ENCODE peak calls at places on chromosome 13, in eight cellular contexts. O is A549, Q is ovary, V is right lobe of liver, A is breast epithelium, K is GM12891, Y is tibial nerve, B is uterus. E is an unnamed sample.

GRCh38 chr13:59728896-59729545 is 434.7 kb downstream of the DIAPH3 start:
- DNase-seq in Q (no peak), K (no peak), B (no peak), V (no peak), Y (no peak), O (no peak), A (no peak), E (no peak)

GRCh38 chr13:24016046-24016445 is 118.7 kb upstream of the C1QTNF9B start:
- DNase-seq in A (no peak), Y (no peak), V (no peak), Q (no peak), K (no peak), B (no peak), O (no peak), E (no peak)

GRCh38 chr13:51562011-51562671 is 22.1 kb upstream of the WDFY2 start:
- DNase-seq in Y (no peak), V (no peak), O (no peak), Q (no peak), B (no peak), K (no peak), A (no peak), E (no peak)

GRCh38 chr13:69291292-69291906 is 816.2 kb upstream of the ATXN8OS start:
- DNase-seq in A (no peak), B (no peak), O (no peak), V (no peak), Q (no peak), K (no peak), Y (no peak), E (no peak)

GRCh38 chr13:71274923-71275593 is 591.9 kb downstream of the DACH1 start:
- DNase-seq in A (no peak), K (no peak), Q (no peak), Y (no peak), O (no peak), V (no peak), B (no peak), E (no peak)

GRCh38 chr13:28531956-28532225 is 37.0 kb upstream of the FLT1 start:
- DNase-seq in Y (no peak), K (no peak), Q (no peak), O (no peak), A (no peak), V (no peak), B (no peak), E (no peak)

GRCh38 chr13:49938921-49939320 is 2.8 kb upstream of the SPRYD7 start:
- DNase-seq in Y (no peak), A (no peak), V (peak; percentile 88), Q (peak; percentile 50), B (no peak), K (no peak), O (no peak), E (no peak)

GRCh38 chr13:77026255-77026782 is 640 bp downstream of the FBXL3 start:
- DNase-seq in K (peak; percentile 39), Q (peak; percentile 80), V (peak; percentile 90), B (peak; percentile 80), A (peak; percentile 85), O (peak; percentile 66), Y (peak; percentile 72), E (peak; percentile 21)

GRCh38 chr13:101157261-101157660 is 259.0 kb downstream of the NALCN start:
- DNase-seq in Q (no peak), B (no peak), O (no peak), V (no peak), A (no peak), K (no peak), Y (no peak), E (no peak)

GRCh38 chr13:110985570-110985969 is 70.7 kb upstream of the ANKRD10 start:
- DNase-seq in Q (no peak), B (no peak), O (no peak), V (no peak), Y (no peak), A (no peak), K (no peak), E (no peak)

GRCh38 chr13:26017196-26017921 is 34.5 kb downstream of the SHISA2 start:
- DNase-seq in V (no peak), Q (no peak), B (no peak), A (no peak), O (no peak), K (no peak), Y (no peak), E (no peak)

GRCh38 chr13:101590479-101590878 is 138.0 kb downstream of the ITGBL1 start:
- DNase-seq in B (no peak), A (no peak), K (no peak), V (no peak), O (no peak), Q (no peak), Y (no peak), E (no peak)

GRCh38 chr13:30968734-30969335 is 36.4 kb downstream of the TEX26 start:
- DNase-seq in K (no peak), A (no peak), B (no peak), O (no peak), V (no peak), Y (no peak), Q (no peak), E (no peak)

GRCh38 chr13:111158136-111158805 is 43.2 kb downstream of the ARHGEF7 start:
- DNase-seq in K (no peak), Y (no peak), V (no peak), B (no peak), Q (no peak), A (no peak), O (no peak), E (no peak)

GRCh38 chr13:99464441-99464949 is 36.8 kb upstream of the TM9SF2 start:
- DNase-seq in A (no peak), V (no peak), Q (no peak), O (no peak), Y (no peak), K (no peak), B (no peak), E (no peak)

GRCh38 chr13:61123533-61124269 is 291.9 kb downstream of the PCDH20 start:
- DNase-seq in Y (no peak), B (no peak), A (no peak), Q (no peak), V (no peak), K (no peak), O (no peak), E (no peak)

GRCh38 chr13:102561933-102562332 is 34.9 kb upstream of the TPP2 start:
- DNase-seq in V (no peak), Q (no peak), O (no peak), Y (no peak), B (no peak), A (no peak), K (no peak), E (no peak)

DNA sequence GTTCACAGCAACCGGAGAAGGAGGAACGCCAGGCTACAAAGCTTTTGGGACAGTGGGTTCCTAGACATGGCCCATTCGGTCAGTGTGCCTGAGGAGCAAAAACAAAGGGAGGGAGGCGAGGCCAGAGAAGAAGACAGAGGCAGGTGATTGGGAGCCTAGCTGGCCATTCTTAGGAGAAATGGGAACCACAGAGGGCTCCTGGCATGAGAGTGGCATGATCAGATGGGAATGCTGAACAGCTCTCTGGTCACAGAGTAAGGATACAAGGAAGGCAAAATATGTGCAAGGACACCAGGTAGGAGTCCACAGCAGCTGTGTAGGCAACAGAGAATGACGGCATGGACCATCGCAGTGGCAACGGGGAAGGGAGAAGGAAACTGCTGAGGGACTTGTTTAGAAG is 82.4 kb downstream of the EFNB2 start:
- DNase-seq in A (no peak), B (no peak), V (no peak), Y (no peak), Q (no peak), O (no peak), K (no peak), E (no peak)
- TF ChIP-seq POLR2A in A (no peak), B (no peak), V (no peak), Y (no peak), Q (no peak), O (no peak), K (no peak), E (no peak)

GRCh38 chr13:113449693-113450347 is 3.5 kb downstream of the ADPRHL1 start:
- DNase-seq in K (no peak), B (no peak), O (no peak), Q (no peak), V (no peak), Y (no peak), A (peak; percentile 38), E (no peak)

GRCh38 chr13:113452942-113453901 is at the start of gene ADPRHL1:
- DNase-seq in B (no peak), O (no peak), Y (no peak), K (no peak), A (peak; percentile 43), V (peak; percentile 34), Q (no peak), E (no peak)

GRCh38 chr13:113448885-113449692 is 4.2 kb downstream of the ADPRHL1 start:
- DNase-seq in V (no peak), A (peak; percentile 71), Q (peak; percentile 82), B (peak; percentile 64), K (peak; percentile 49), O (peak; percentile 96), Y (no peak), E (peak; percentile 96)

GRCh38 chr13:113453962-113454361 is 674 bp upstream of the ADPRHL1 start:
- DNase-seq in V (peak; percentile 15), Q (no peak), Y (no peak), B (no peak), O (no peak), A (no peak), K (no peak), E (no peak)

DNA sequence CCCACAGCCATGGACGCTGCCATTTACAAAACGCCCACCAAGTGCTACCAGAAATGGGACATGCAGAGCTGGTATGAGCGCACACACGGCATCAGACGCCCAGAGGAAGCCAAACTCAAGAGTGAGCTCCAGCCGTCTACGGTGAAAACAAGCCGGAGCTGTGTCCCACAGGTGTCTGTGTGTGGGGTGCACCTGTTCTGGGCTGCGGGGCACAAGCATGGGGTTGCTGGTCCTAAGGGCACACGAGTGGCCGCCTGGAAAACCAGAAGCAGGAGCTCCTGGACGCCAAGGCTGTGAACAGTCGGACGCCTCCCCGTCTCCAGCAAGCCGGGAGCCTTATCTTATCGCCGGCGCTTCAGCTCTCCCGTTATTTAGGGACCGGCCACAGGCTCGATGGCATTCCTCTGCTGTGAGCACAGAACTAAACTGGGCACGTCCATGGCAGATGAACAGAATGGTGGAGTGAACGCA is 1.3 kb downstream of the ADPRHL1 start:
- DNase-seq in B (no peak), K (no peak), A (peak; percentile 47), Q (no peak), V (no peak), Y (no peak), O (no peak), E (no peak)
- TF ChIP-seq POLR2A in B (no peak), K (no peak), A (no peak), Q (no peak), V (no peak), Y (no peak), O (no peak), E (no peak)

GRCh38 chr13:46168341-46168740 is 13.6 kb downstream of the LCP1 start:
- DNase-seq in V (no peak), Y (no peak), Q (no peak), A (no peak), B (peak; percentile 67), K (no peak), O (no peak), E (no peak)
- TF ChIP-seq POLR2A in V (no peak), Y (no peak), Q (no peak), A (no peak), B (no peak), K (peak; percentile 87), O (no peak), E (no peak)

DNA sequence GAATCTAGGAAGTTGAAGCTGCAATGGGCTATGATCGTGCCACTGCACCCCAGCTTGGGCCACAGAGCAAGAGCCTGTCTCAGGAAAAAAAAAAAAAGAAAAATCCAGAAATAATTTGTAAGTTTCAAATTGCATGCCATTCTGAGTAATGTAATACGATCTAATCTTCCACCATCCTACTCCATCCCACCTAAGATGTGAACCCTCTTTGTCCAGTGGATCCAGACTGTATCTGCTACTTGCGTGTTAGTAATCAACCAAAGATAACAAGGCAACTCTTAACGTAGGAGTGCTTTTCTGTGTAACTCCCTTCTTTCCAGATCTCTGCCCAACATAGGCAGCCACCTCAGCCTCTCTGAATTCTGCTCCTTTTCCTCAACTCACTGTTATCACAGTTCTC is 24.3 kb downstream of the RFC3 start:
- DNase-seq in B (no peak), O (no peak), A (no peak), K (no peak), Q (no peak), Y (no peak), V (no peak), E (no peak)
- TF ChIP-seq POLR2A in B (no peak), O (no peak), A (no peak), K (no peak), Q (no peak), Y (no peak), V (no peak), E (no peak)